ENCODE peak calls at places on chromosome 2, in five cellular contexts. J is cardiac fibroblast, N is Caki2, G is A549, K is GM10248. H is an unnamed sample.

GRCh38 chr2:65789923-65790675 is 357.7 kb upstream of the SPRED2 start:
- DNase-seq in J (no peak), N (no peak), G (no peak), K (no peak), H (no peak)

GRCh38 chr2:10048501-10049171 is 5.3 kb downstream of the KLF11 start:
- DNase-seq in J (peak; percentile 77), N (peak; percentile 57), G (peak; percentile 67), K (peak; percentile 66), H (no peak)

GRCh38 chr2:169348321-169349002 is 13.9 kb downstream of the LRP2 start:
- DNase-seq in J (no peak), N (no peak), G (no peak), K (no peak), H (no peak)

GRCh38 chr2:194103941-194104655 is 1552.9 kb upstream of the SLC39A10 start:
- DNase-seq in J (peak; percentile 16), N (no peak), G (no peak), K (no peak), H (no peak)

GRCh38 chr2:161039071-161039470 is 121.2 kb upstream of the TANK start:
- DNase-seq in J (no peak), N (no peak), G (no peak), K (no peak), H (no peak)

GRCh38 chr2:199757466-199757865 is 93.5 kb downstream of the FTCDNL1 start:
- DNase-seq in J (peak; percentile 16), N (no peak), G (no peak), K (no peak), H (no peak)

GRCh38 chr2:40606862-40607261 is 155.0 kb upstream of the SLC8A1 start:
- DNase-seq in J (no peak), N (no peak), G (no peak), K (no peak), H (no peak)

GRCh38 chr2:220148849-220149248 is 521.4 kb downstream of the SLC4A3 start:
- DNase-seq in J (peak; percentile 50), N (no peak), G (no peak), K (no peak), H (no peak)

GRCh38 chr2:171956135-171956830 is 34.0 kb downstream of the HAT1 start:
- DNase-seq in J (no peak), N (no peak), G (no peak), K (no peak), H (no peak)

GRCh38 chr2:20723543-20723942 is 56.6 kb downstream of the GDF7 start:
- DNase-seq in J (no peak), N (no peak), G (no peak), K (no peak), H (no peak)

GRCh38 chr2:7686016-7686385 is 768.8 kb downstream of the RNF144A start:
- DNase-seq in J (no peak), N (no peak), G (no peak), K (no peak), H (no peak)

GRCh38 chr2:104658149-104658839 is 195.6 kb upstream of the POU3F3 start:
- DNase-seq in J (no peak), N (no peak), G (no peak), K (no peak), H (no peak)

GRCh38 chr2:64629875-64630274 is 23.8 kb downstream of the SERTAD2 start:
- DNase-seq in J (no peak), N (no peak), G (no peak), K (no peak), H (no peak)

GRCh38 chr2:150168596-150168995 is 318.9 kb downstream of the RND3 start:
- DNase-seq in J (peak; percentile 62), N (no peak), G (no peak), K (no peak), H (no peak)